ENCODE peak calls at places on chromosomes 11 and 22, in seven cellular contexts. One of them, this sample, is unnamed.
A peak's percentile ranks its signal among the peaks of the same experiment; 100 is the strongest.

GRCh38 chr11:116641561-116642045 is 131.2 kb downstream of the BUD13 start:
- DNase-seq in sigmoid colon: no peak
- DNase-seq in heart right ventricle: peak; percentile 25
- DNase-seq in activated CD8-positive, alpha-beta T cell treated with anti-CD3 and anti-CD28 coated beads for 36 hours: peak; percentile 51
- DNase-seq in progenitor cell of endocrine pancreas: peak; percentile 74
- DNase-seq in GM20000: peak; percentile 52
- DNase-seq in BJ: no peak
- DNase-seq in this sample: peak; percentile 50

GRCh38 chr22:35540600-35541253 is at the start of gene RASD2:
- DNase-seq in sigmoid colon: peak; percentile 90
- DNase-seq in heart right ventricle: peak; percentile 61
- DNase-seq in activated CD8-positive, alpha-beta T cell treated with anti-CD3 and anti-CD28 coated beads for 36 hours: peak; percentile 61
- DNase-seq in progenitor cell of endocrine pancreas: peak; percentile 22
- DNase-seq in GM20000: no peak
- DNase-seq in BJ: no peak
- DNase-seq in this sample: peak; percentile 16

GRCh38 chr22:32862936-32863661 is 61.6 kb downstream of the TIMP3 start:
- DNase-seq in sigmoid colon: no peak
- DNase-seq in heart right ventricle: no peak
- DNase-seq in activated CD8-positive, alpha-beta T cell treated with anti-CD3 and anti-CD28 coated beads for 36 hours: no peak
- DNase-seq in progenitor cell of endocrine pancreas: no peak
- DNase-seq in GM20000: no peak
- DNase-seq in BJ: no peak
- DNase-seq in this sample: no peak

GRCh38 chr22:22773979-22774738 is 113.5 kb upstream of the IGLL5 start:
- DNase-seq in sigmoid colon: no peak
- DNase-seq in heart right ventricle: no peak
- DNase-seq in activated CD8-positive, alpha-beta T cell treated with anti-CD3 and anti-CD28 coated beads for 36 hours: no peak
- DNase-seq in progenitor cell of endocrine pancreas: no peak
- DNase-seq in GM20000: peak; percentile 38
- DNase-seq in BJ: no peak
- DNase-seq in this sample: peak; percentile 21

GRCh38 chr22:20552450-20552894 is 45.1 kb downstream of the MED15 start:
- DNase-seq in sigmoid colon: peak; percentile 96
- DNase-seq in heart right ventricle: peak; percentile 85
- DNase-seq in activated CD8-positive, alpha-beta T cell treated with anti-CD3 and anti-CD28 coated beads for 36 hours: no peak
- DNase-seq in progenitor cell of endocrine pancreas: no peak
- DNase-seq in GM20000: no peak
- DNase-seq in BJ: no peak
- DNase-seq in this sample: no peak

GRCh38 chr11:20647976-20648565 is 21.3 kb upstream of the NELL1 start:
- DNase-seq in sigmoid colon: no peak
- DNase-seq in heart right ventricle: no peak
- DNase-seq in activated CD8-positive, alpha-beta T cell treated with anti-CD3 and anti-CD28 coated beads for 36 hours: peak; percentile 52
- DNase-seq in progenitor cell of endocrine pancreas: peak; percentile 57
- DNase-seq in GM20000: peak; percentile 68
- DNase-seq in BJ: peak; percentile 0
- DNase-seq in this sample: peak; percentile 42

GRCh38 chr11:45537617-45538016 is 127.8 kb downstream of the CHST1 start:
- DNase-seq in sigmoid colon: no peak
- DNase-seq in heart right ventricle: no peak
- DNase-seq in activated CD8-positive, alpha-beta T cell treated with anti-CD3 and anti-CD28 coated beads for 36 hours: no peak
- DNase-seq in progenitor cell of endocrine pancreas: no peak
- DNase-seq in GM20000: no peak
- DNase-seq in BJ: no peak
- DNase-seq in this sample: no peak

GRCh38 chr11:116960916-116961315 is 123.5 kb upstream of the APOA1 start:
- DNase-seq in sigmoid colon: no peak
- DNase-seq in heart right ventricle: no peak
- DNase-seq in activated CD8-positive, alpha-beta T cell treated with anti-CD3 and anti-CD28 coated beads for 36 hours: no peak
- DNase-seq in progenitor cell of endocrine pancreas: no peak
- DNase-seq in GM20000: no peak
- DNase-seq in BJ: peak; percentile 31
- DNase-seq in this sample: no peak

GRCh38 chr11:84947970-84948600 is 679.1 kb downstream of the DLG2 start:
- DNase-seq in sigmoid colon: no peak
- DNase-seq in heart right ventricle: no peak
- DNase-seq in activated CD8-positive, alpha-beta T cell treated with anti-CD3 and anti-CD28 coated beads for 36 hours: no peak
- DNase-seq in progenitor cell of endocrine pancreas: no peak
- DNase-seq in GM20000: no peak
- DNase-seq in BJ: no peak
- DNase-seq in this sample: no peak

GRCh38 chr11:125871391-125872137 is 15.9 kb upstream of the HYLS1 start:
- DNase-seq in sigmoid colon: no peak
- DNase-seq in heart right ventricle: no peak
- DNase-seq in activated CD8-positive, alpha-beta T cell treated with anti-CD3 and anti-CD28 coated beads for 36 hours: peak; percentile 59
- DNase-seq in progenitor cell of endocrine pancreas: peak; percentile 41
- DNase-seq in GM20000: no peak
- DNase-seq in BJ: no peak
- DNase-seq in this sample: peak; percentile 11

GRCh38 chr11:20031155-20032001 is 128.9 kb downstream of the DBX1 start:
- DNase-seq in sigmoid colon: no peak
- DNase-seq in heart right ventricle: no peak
- DNase-seq in activated CD8-positive, alpha-beta T cell treated with anti-CD3 and anti-CD28 coated beads for 36 hours: no peak
- DNase-seq in progenitor cell of endocrine pancreas: no peak
- DNase-seq in GM20000: no peak
- DNase-seq in BJ: peak; percentile 93
- DNase-seq in this sample: no peak

GRCh38 chr11:88288560-88288959 is 49.0 kb downstream of the CTSC start:
- DNase-seq in sigmoid colon: no peak
- DNase-seq in heart right ventricle: no peak
- DNase-seq in activated CD8-positive, alpha-beta T cell treated with anti-CD3 and anti-CD28 coated beads for 36 hours: no peak
- DNase-seq in progenitor cell of endocrine pancreas: no peak
- DNase-seq in GM20000: no peak
- DNase-seq in BJ: no peak
- DNase-seq in this sample: no peak

GRCh38 chr11:68463714-68464113 is 3.2 kb downstream of the PPP6R3 start:
- DNase-seq in sigmoid colon: no peak
- DNase-seq in heart right ventricle: no peak
- DNase-seq in activated CD8-positive, alpha-beta T cell treated with anti-CD3 and anti-CD28 coated beads for 36 hours: no peak
- DNase-seq in progenitor cell of endocrine pancreas: no peak
- DNase-seq in GM20000: no peak
- DNase-seq in BJ: no peak
- DNase-seq in this sample: no peak

GRCh38 chr11:119709171-119709570 is 19.8 kb downstream of the NECTIN1 start:
- DNase-seq in sigmoid colon: no peak
- DNase-seq in heart right ventricle: no peak
- DNase-seq in activated CD8-positive, alpha-beta T cell treated with anti-CD3 and anti-CD28 coated beads for 36 hours: no peak
- DNase-seq in progenitor cell of endocrine pancreas: no peak
- DNase-seq in GM20000: no peak
- DNase-seq in BJ: no peak
- DNase-seq in this sample: no peak

GRCh38 chr11:18692941-18693760 is 5.4 kb upstream of the TMEM86A start:
- DNase-seq in sigmoid colon: no peak
- DNase-seq in heart right ventricle: no peak
- DNase-seq in activated CD8-positive, alpha-beta T cell treated with anti-CD3 and anti-CD28 coated beads for 36 hours: no peak
- DNase-seq in progenitor cell of endocrine pancreas: no peak
- DNase-seq in GM20000: no peak
- DNase-seq in BJ: no peak
- DNase-seq in this sample: no peak

GRCh38 chr11:4697583-4697982 is at the start of gene OR51E2:
- DNase-seq in sigmoid colon: peak; percentile 71
- DNase-seq in heart right ventricle: no peak
- DNase-seq in activated CD8-positive, alpha-beta T cell treated with anti-CD3 and anti-CD28 coated beads for 36 hours: no peak
- DNase-seq in progenitor cell of endocrine pancreas: no peak
- DNase-seq in GM20000: no peak
- DNase-seq in BJ: no peak
- DNase-seq in this sample: no peak

GRCh38 chr11:45234306-45235006 is 51.7 kb downstream of the SYT13 start:
- DNase-seq in sigmoid colon: peak; percentile 46
- DNase-seq in heart right ventricle: no peak
- DNase-seq in activated CD8-positive, alpha-beta T cell treated with anti-CD3 and anti-CD28 coated beads for 36 hours: no peak
- DNase-seq in progenitor cell of endocrine pancreas: no peak
- DNase-seq in GM20000: no peak
- DNase-seq in BJ: no peak
- DNase-seq in this sample: no peak

GRCh38 chr11:130980463-130980862 is 64.2 kb upstream of the SNX19 start:
- DNase-seq in sigmoid colon: no peak
- DNase-seq in heart right ventricle: no peak
- DNase-seq in activated CD8-positive, alpha-beta T cell treated with anti-CD3 and anti-CD28 coated beads for 36 hours: no peak
- DNase-seq in progenitor cell of endocrine pancreas: no peak
- DNase-seq in GM20000: no peak
- DNase-seq in BJ: no peak
- DNase-seq in this sample: no peak

GRCh38 chr22:43310798-43311197 is 32.4 kb downstream of the SCUBE1 start:
- DNase-seq in sigmoid colon: no peak
- DNase-seq in heart right ventricle: no peak
- DNase-seq in activated CD8-positive, alpha-beta T cell treated with anti-CD3 and anti-CD28 coated beads for 36 hours: no peak
- DNase-seq in progenitor cell of endocrine pancreas: no peak
- DNase-seq in GM20000: no peak
- DNase-seq in BJ: no peak
- DNase-seq in this sample: no peak

DNA sequence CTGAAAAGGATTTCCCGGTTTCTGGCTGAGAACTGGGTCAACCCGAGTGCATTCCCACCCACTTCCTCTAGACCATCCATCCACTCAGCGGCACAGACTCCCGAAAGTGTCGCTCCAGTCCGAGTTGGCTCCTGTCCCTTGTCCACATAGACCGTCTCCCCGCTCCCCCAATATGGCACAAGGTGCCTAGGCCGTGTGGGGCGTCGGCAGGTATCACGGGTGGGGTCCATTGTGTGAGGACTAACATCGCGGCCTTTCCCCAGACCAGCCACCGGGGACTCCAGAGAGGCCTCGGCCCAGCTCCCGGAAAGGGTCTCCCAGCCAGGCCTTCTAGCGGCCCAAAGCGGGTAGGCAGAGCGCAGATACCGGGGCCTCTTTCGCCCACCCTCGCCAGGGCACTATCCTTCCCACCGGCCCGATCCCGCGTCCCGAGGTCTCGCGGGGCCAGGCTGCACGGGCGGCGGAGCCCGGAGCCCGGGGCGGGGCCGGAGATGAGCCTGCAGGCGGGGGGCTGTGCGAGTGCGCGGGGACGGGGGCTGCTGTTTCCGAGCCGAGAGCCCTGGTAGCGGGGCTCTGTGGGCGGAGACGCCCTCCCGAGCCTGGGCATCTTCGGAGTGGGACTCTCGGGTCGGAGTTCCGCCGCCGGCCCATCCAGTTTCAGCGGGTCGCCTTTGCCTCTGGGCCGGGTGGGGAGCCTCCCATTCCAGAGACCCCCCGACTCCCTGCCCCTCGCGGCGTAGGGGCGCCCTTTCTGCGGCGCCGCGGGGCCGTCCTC is 21.1 kb downstream of the SERPINH1 start:
- DNase-seq in sigmoid colon: peak; percentile 87
- DNase-seq in heart right ventricle: peak; percentile 68
- DNase-seq in activated CD8-positive, alpha-beta T cell treated with anti-CD3 and anti-CD28 coated beads for 36 hours: peak; percentile 79
- DNase-seq in progenitor cell of endocrine pancreas: peak; percentile 70
- DNase-seq in GM20000: peak; percentile 90
- DNase-seq in BJ: no peak
- DNase-seq in this sample: peak; percentile 54
- TF ChIP-seq CTCF in sigmoid colon: no peak
- TF ChIP-seq CTCF in heart right ventricle: peak; percentile 30
- TF ChIP-seq CTCF in activated CD8-positive, alpha-beta T cell treated with anti-CD3 and anti-CD28 coated beads for 36 hours: no peak
- TF ChIP-seq CTCF in progenitor cell of endocrine pancreas: peak; percentile 52
- TF ChIP-seq CTCF in GM20000: no peak
- TF ChIP-seq CTCF in BJ: peak; percentile 53
- TF ChIP-seq CTCF in this sample: peak; percentile 14

GRCh38 chr11:70604630-70605520 is 206.5 kb downstream of the CTTN start:
- DNase-seq in sigmoid colon: no peak
- DNase-seq in heart right ventricle: no peak
- DNase-seq in activated CD8-positive, alpha-beta T cell treated with anti-CD3 and anti-CD28 coated beads for 36 hours: no peak
- DNase-seq in progenitor cell of endocrine pancreas: no peak
- DNase-seq in GM20000: no peak
- DNase-seq in BJ: no peak
- DNase-seq in this sample: no peak
- TF ChIP-seq CTCF in sigmoid colon: no peak
- TF ChIP-seq CTCF in heart right ventricle: no peak
- TF ChIP-seq CTCF in activated CD8-positive, alpha-beta T cell treated with anti-CD3 and anti-CD28 coated beads for 36 hours: no peak
- TF ChIP-seq CTCF in progenitor cell of endocrine pancreas: no peak
- TF ChIP-seq CTCF in GM20000: no peak
- TF ChIP-seq CTCF in BJ: no peak
- TF ChIP-seq CTCF in this sample: no peak

DNA sequence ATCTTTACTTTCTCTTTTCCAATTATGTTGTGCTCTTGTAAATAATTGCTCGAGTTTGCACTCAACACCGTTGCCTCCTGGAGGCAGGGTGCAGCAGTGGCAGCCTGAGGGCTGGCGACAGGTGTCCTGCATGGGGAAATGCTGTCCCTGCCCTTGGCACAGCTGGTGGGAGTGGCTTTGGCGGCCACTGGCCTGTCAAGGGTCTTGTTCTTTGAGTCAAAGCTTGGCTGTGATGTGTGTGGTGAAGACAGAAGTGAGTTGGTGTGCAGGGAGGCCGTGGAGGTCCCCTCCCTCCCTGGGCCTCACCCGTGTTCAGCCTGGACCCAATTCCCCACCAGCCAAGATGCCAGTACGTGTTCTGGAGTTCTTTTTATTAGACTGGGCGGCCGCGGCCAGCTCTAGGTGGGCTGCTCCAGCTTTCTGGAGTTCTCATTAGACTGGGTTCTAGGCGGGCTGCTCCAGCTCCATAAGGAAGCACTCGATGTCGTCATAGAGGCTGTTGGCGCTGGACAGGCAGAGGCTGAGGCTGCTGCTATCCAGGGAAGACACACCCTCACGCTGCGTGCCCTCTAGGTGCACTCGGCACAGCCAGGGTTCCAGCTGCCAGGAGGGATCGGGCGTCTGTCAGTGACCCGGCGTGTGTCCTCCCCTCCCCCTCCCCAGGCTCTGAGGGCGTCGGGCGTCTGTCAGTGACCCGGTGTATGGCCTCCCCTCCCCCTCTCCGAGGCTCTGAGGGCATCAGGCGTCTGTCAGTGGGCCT is 3.4 kb downstream of the IRF7 start:
- DNase-seq in sigmoid colon: no peak
- DNase-seq in heart right ventricle: no peak
- DNase-seq in activated CD8-positive, alpha-beta T cell treated with anti-CD3 and anti-CD28 coated beads for 36 hours: peak; percentile 47
- DNase-seq in progenitor cell of endocrine pancreas: no peak
- DNase-seq in GM20000: no peak
- DNase-seq in BJ: no peak
- DNase-seq in this sample: peak; percentile 64
- TF ChIP-seq CTCF in sigmoid colon: peak; percentile 21
- TF ChIP-seq CTCF in heart right ventricle: no peak
- TF ChIP-seq CTCF in activated CD8-positive, alpha-beta T cell treated with anti-CD3 and anti-CD28 coated beads for 36 hours: peak; percentile 50
- TF ChIP-seq CTCF in progenitor cell of endocrine pancreas: peak; percentile 33
- TF ChIP-seq CTCF in GM20000: peak; percentile 12
- TF ChIP-seq CTCF in BJ: peak; percentile 35
- TF ChIP-seq CTCF in this sample: peak; percentile 11

GRCh38 chr11:77474509-77475070 is 696 bp upstream of the PAK1 start:
- DNase-seq in sigmoid colon: no peak
- DNase-seq in heart right ventricle: no peak
- DNase-seq in activated CD8-positive, alpha-beta T cell treated with anti-CD3 and anti-CD28 coated beads for 36 hours: no peak
- DNase-seq in progenitor cell of endocrine pancreas: no peak
- DNase-seq in GM20000: no peak
- DNase-seq in BJ: no peak
- DNase-seq in this sample: no peak

GRCh38 chr11:77475206-77475605 is 1.3 kb upstream of the PAK1 start:
- DNase-seq in sigmoid colon: no peak
- DNase-seq in heart right ventricle: no peak
- DNase-seq in activated CD8-positive, alpha-beta T cell treated with anti-CD3 and anti-CD28 coated beads for 36 hours: no peak
- DNase-seq in progenitor cell of endocrine pancreas: no peak
- DNase-seq in GM20000: no peak
- DNase-seq in BJ: no peak
- DNase-seq in this sample: no peak

GRCh38 chr11:77471520-77472234 is 2.2 kb downstream of the PAK1 start:
- DNase-seq in sigmoid colon: no peak
- DNase-seq in heart right ventricle: no peak
- DNase-seq in activated CD8-positive, alpha-beta T cell treated with anti-CD3 and anti-CD28 coated beads for 36 hours: peak; percentile 65
- DNase-seq in progenitor cell of endocrine pancreas: peak; percentile 22
- DNase-seq in GM20000: peak; percentile 43
- DNase-seq in BJ: no peak
- DNase-seq in this sample: peak; percentile 49

GRCh38 chr11:77473001-77473800 is 693 bp downstream of the PAK1 start:
- DNase-seq in sigmoid colon: peak; percentile 72
- DNase-seq in heart right ventricle: peak; percentile 45
- DNase-seq in activated CD8-positive, alpha-beta T cell treated with anti-CD3 and anti-CD28 coated beads for 36 hours: peak; percentile 51
- DNase-seq in progenitor cell of endocrine pancreas: peak; percentile 62
- DNase-seq in GM20000: peak; percentile 83
- DNase-seq in BJ: no peak
- DNase-seq in this sample: peak; percentile 71

GRCh38 chr11:77473801-77474508 is at the start of gene PAK1:
- DNase-seq in sigmoid colon: peak; percentile 93
- DNase-seq in heart right ventricle: peak; percentile 76
- DNase-seq in activated CD8-positive, alpha-beta T cell treated with anti-CD3 and anti-CD28 coated beads for 36 hours: peak; percentile 91
- DNase-seq in progenitor cell of endocrine pancreas: peak; percentile 92
- DNase-seq in GM20000: peak; percentile 93
- DNase-seq in BJ: no peak
- DNase-seq in this sample: peak; percentile 94
- TF ChIP-seq CTCF in sigmoid colon: no peak
- TF ChIP-seq CTCF in heart right ventricle: peak; percentile 34
- TF ChIP-seq CTCF in activated CD8-positive, alpha-beta T cell treated with anti-CD3 and anti-CD28 coated beads for 36 hours: no peak
- TF ChIP-seq CTCF in progenitor cell of endocrine pancreas: peak; percentile 41
- TF ChIP-seq CTCF in GM20000: no peak
- TF ChIP-seq CTCF in BJ: peak; percentile 34
- TF ChIP-seq CTCF in this sample: peak; percentile 41

This sample was measured in GM12865.